ENCODE peak calls at places on chromosomes 12 and 14, in nine cellular contexts. H is Panc1, A is fibroblast of mammary gland, N is ovary, K is WTC11, Y is AG09309, W is lower leg skin, O is activated B cell treated with CpG ODN at 0.5 μM for 24 hours, B is HFFc6. Z is an unnamed sample.

GRCh38 chr12:70576341-70577282 is 60.6 kb downstream of the PTPRB start:
- DNase-seq in H (peak; percentile 45), A (peak; percentile 80), N (no peak), K (no peak), Y (peak; percentile 85), W (no peak), O (no peak), B (peak; percentile 93), Z (no peak)

GRCh38 chr12:58087428-58088117 is 146.2 kb downstream of the ATP23 start:
- DNase-seq in H (no peak), A (no peak), N (no peak), K (peak; percentile 16), Y (no peak), W (no peak), O (no peak), B (no peak), Z (no peak)

GRCh38 chr12:111178194-111179081 is 190.5 kb downstream of the PHETA1 start:
- DNase-seq in H (no peak), A (no peak), N (no peak), K (no peak), Y (no peak), W (no peak), O (no peak), B (no peak), Z (no peak)

GRCh38 chr12:53596920-53597363 is 29.2 kb downstream of the ATF7 start:
- DNase-seq in H (no peak), A (peak; percentile 69), N (no peak), K (no peak), Y (peak; percentile 18), W (no peak), O (no peak), B (peak; percentile 29), Z (no peak)

GRCh38 chr12:64392221-64392620 is 1.7 kb upstream of the C12orf56 start:
- DNase-seq in H (no peak), A (peak; percentile 71), N (no peak), K (no peak), Y (peak; percentile 29), W (no peak), O (no peak), B (peak; percentile 13), Z (no peak)

GRCh38 chr12:67697443-67697842 is 48.9 kb downstream of the DYRK2 start:
- DNase-seq in H (no peak), A (peak; percentile 75), N (no peak), K (no peak), Y (no peak), W (no peak), O (no peak), B (no peak), Z (no peak)

GRCh38 chr12:116257213-116257612 is 20.3 kb downstream of the MED13L start:
- DNase-seq in H (no peak), A (peak; percentile 50), N (no peak), K (no peak), Y (no peak), W (no peak), O (no peak), B (no peak), Z (no peak)

GRCh38 chr12:32615441-32615840 is 63.7 kb upstream of the DNM1L start:
- DNase-seq in H (no peak), A (no peak), N (no peak), K (no peak), Y (no peak), W (no peak), O (no peak), B (no peak), Z (no peak)

GRCh38 chr14:77120771-77121743 is 20.5 kb downstream of the ZDHHC22 start:
- DNase-seq in H (no peak), A (no peak), N (peak; percentile 48), K (no peak), Y (no peak), W (no peak), O (peak; percentile 59), B (no peak), Z (no peak)

GRCh38 chr12:30862486-30862885 is 64.1 kb upstream of the TSPAN11 start:
- DNase-seq in H (no peak), A (peak; percentile 71), N (no peak), K (no peak), Y (no peak), W (no peak), O (no peak), B (no peak), Z (no peak)

GRCh38 chr14:36510078-36510799 is 9.8 kb downstream of the NKX2-1 start:
- DNase-seq in H (no peak), A (no peak), N (no peak), K (peak; percentile 37), Y (no peak), W (no peak), O (no peak), B (no peak), Z (no peak)

GRCh38 chr12:110249105-110249504 is 31.9 kb upstream of the ATP2A2 start:
- DNase-seq in H (no peak), A (no peak), N (no peak), K (no peak), Y (no peak), W (peak; percentile 68), O (no peak), B (no peak), Z (no peak)

GRCh38 chr12:60162988-60163720 is 567.3 kb downstream of the SLC16A7 start:
- DNase-seq in H (no peak), A (no peak), N (no peak), K (peak; percentile 12), Y (no peak), W (no peak), O (no peak), B (no peak), Z (no peak)

GRCh38 chr12:54201001-54201794 is 12.4 kb upstream of the SMUG1 start:
- DNase-seq in H (no peak), A (peak; percentile 79), N (peak; percentile 58), K (peak; percentile 87), Y (peak; percentile 32), W (peak; percentile 94), O (peak; percentile 58), B (peak; percentile 63), Z (peak; percentile 85)

DNA sequence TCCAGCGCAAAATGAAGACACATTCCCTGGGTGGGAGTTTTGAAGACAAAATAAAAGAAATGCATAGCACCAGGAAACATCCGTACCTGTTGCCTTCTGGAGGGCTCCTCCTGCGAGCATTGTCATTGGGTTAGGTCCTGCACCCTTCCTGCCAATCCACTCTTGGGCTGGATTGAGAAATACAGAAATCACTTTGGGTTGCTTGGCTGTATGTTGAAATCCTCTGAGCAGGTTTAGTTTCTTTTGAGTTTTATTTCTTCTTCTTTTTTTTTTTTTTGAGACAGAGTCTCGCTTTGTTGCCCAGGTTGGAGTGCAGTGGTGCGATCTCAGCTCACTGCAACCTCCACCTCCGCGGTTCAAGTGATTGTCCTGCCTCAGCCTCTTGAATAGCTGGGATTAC is 67.6 kb downstream of the ARF6 start:
- DNase-seq in H (no peak), A (no peak), N (no peak), K (no peak), Y (no peak), W (peak; percentile 37), O (no peak), B (no peak), Z (no peak)
- TF ChIP-seq CTCF in H (no peak), A (no peak), N (no peak), K (no peak), Y (no peak), W (no peak), O (no peak), B (no peak), Z (no peak)

DNA sequence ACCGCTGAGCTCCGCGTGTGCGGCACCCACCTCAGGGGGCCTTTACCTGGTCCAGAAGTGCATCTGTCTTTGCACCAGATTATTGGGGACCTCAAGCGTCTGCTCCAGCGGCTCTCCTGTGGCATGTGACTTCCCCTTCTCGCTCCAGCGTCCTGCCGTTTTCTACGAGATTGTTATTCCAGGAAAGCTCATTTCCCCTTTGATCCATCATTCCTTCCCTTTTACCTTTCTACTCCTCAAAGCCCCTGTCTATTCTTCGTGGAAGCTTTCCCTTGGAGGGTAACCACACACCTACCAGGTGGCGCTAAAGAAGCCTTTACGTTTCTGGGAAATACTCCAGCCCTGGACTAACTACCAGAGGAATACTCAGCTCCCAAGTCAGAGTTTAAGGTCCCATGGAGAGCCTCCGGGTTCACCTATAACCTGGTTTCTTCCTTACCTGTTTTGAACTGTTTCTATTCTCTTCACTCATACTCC is 1.5 kb downstream of the FKBP4 start:
- DNase-seq in H (no peak), A (no peak), N (no peak), K (no peak), Y (no peak), W (no peak), O (no peak), B (no peak), Z (no peak)
- TF ChIP-seq CTCF in H (peak; percentile 38), A (no peak), N (no peak), K (no peak), Y (no peak), W (no peak), O (no peak), B (peak; percentile 32), Z (no peak)

DNA sequence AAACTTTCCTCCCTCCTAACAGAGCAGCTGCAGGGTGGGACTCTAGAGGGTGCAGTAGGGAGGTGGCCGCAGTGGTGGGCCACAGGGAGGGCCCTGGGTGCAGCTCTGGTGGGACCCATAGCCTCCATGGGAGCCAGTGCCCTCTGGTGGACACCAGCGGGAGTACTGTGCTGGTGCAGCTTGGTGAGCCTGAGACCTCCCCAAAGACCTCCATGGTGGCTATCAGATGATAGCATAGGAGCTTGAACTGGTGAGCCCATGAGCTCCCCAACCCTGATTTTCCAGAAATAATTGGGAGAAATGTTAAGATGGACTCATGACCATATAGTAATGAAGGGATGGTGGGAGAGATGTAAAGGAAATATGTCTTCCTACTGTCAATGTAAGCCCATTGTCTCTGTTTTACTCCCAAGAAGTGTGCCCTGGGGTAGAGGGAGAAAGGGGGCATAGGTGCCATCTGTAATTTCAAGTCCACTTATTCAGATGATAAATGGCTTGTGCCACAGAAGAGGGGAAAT is 98.7 kb downstream of the GAS2L3 start:
- DNase-seq in H (peak; percentile 35), A (peak; percentile 12), N (no peak), K (peak; percentile 85), Y (no peak), W (no peak), O (no peak), B (no peak), Z (no peak)
- TF ChIP-seq CTCF in H (peak; percentile 84), A (peak; percentile 64), N (no peak), K (peak; percentile 79), Y (peak; percentile 65), W (no peak), O (no peak), B (peak; percentile 78), Z (peak; percentile 65)

GRCh38 chr14:71650187-71650586 is 282.0 kb upstream of the RGS6 start:
- DNase-seq in H (no peak), A (no peak), N (no peak), K (no peak), Y (no peak), W (no peak), O (no peak), B (no peak), Z (no peak)

GRCh38 chr14:71646518-71646917 is 285.7 kb upstream of the RGS6 start:
- DNase-seq in H (no peak), A (no peak), N (no peak), K (no peak), Y (no peak), W (no peak), O (no peak), B (no peak), Z (no peak)

GRCh38 chr14:71648725-71649124 is 283.5 kb upstream of the RGS6 start:
- DNase-seq in H (no peak), A (peak; percentile 22), N (no peak), K (no peak), Y (no peak), W (no peak), O (no peak), B (no peak), Z (no peak)

GRCh38 chr14:71645656-71646055 is 286.6 kb upstream of the RGS6 start:
- DNase-seq in H (no peak), A (peak; percentile 87), N (no peak), K (no peak), Y (peak; percentile 88), W (no peak), O (no peak), B (peak; percentile 71), Z (no peak)

GRCh38 chr14:71647086-71647784 is 285.0 kb upstream of the RGS6 start:
- DNase-seq in H (no peak), A (no peak), N (no peak), K (no peak), Y (no peak), W (no peak), O (no peak), B (no peak), Z (no peak)
- TF ChIP-seq CTCF in H (no peak), A (no peak), N (no peak), K (no peak), Y (no peak), W (no peak), O (no peak), B (no peak), Z (no peak)